ENCODE peak calls at places on chromosomes 7 and 10, in ten cellular contexts. X is heart left ventricle, J is A549, U is spleen, D is IMR-90, A is uterus, I is stomach, O is esophagus squamous epithelium, L is transverse colon, N is suprapubic skin. B is an unnamed sample.

GRCh38 chr7:7798510-7798909 is 80.1 kb upstream of the RPA3 start:
- DNase-seq in L (no peak), O (no peak), N (no peak), J (no peak), D (no peak), U (no peak), A (no peak), X (no peak), I (no peak), B (no peak)

GRCh38 chr7:30032310-30033125 is 4.3 kb downstream of the PLEKHA8 start:
- DNase-seq in U (no peak), J (no peak), D (peak), A (no peak), X (no peak), I (no peak), L (no peak), O (no peak), N (no peak), B (no peak)

GRCh38 chr7:131110294-131111080 is 217.2 kb upstream of the MKLN1 start:
- DNase-seq in I (no peak), J (no peak), A (peak), N (no peak), D (peak), U (no peak), L (peak), O (no peak), X (peak), B (peak)

GRCh38 chr7:157412021-157412443 is 75.2 kb downstream of the DNAJB6 start:
- DNase-seq in I (no peak), J (no peak), D (peak), A (no peak), X (no peak), L (no peak), U (peak), O (no peak), N (no peak), B (no peak)

GRCh38 chr7:91034459-91035368 is 229.5 kb upstream of the FZD1 start:
- DNase-seq in X (no peak), U (no peak), N (no peak), O (no peak), L (peak), A (peak), J (peak), D (peak), I (peak), B (peak)

GRCh38 chr7:8035190-8035589 is 66.6 kb downstream of the GLCCI1 start:
- DNase-seq in N (no peak), D (no peak), I (no peak), J (no peak), A (no peak), L (no peak), X (no peak), O (no peak), U (no peak), B (no peak)

GRCh38 chr10:73925539-73925938 is 14.6 kb downstream of the PLAU start:
- DNase-seq in J (no peak), X (no peak), A (no peak), U (no peak), N (no peak), D (no peak), L (no peak), O (no peak), I (no peak), B (no peak)

GRCh38 chr7:149620961-149621360 is 123.4 kb upstream of the ZNF746 start:
- DNase-seq in J (no peak), A (no peak), D (no peak), N (peak), U (peak), I (no peak), X (no peak), O (no peak), L (peak), B (no peak)

GRCh38 chr7:27192546-27193334 is 7.2 kb downstream of the HOXA13 start:
- DNase-seq in D (no peak), X (no peak), O (no peak), U (peak), A (peak), N (peak), L (peak), I (no peak), J (no peak), B (no peak)

GRCh38 chr7:95190515-95190914 is 133.8 kb downstream of the PON1 start:
- DNase-seq in I (no peak), X (no peak), J (no peak), U (no peak), N (no peak), O (no peak), L (no peak), A (no peak), D (no peak), B (no peak)

GRCh38 chr7:23184709-23185354 is 3.0 kb downstream of the NUP42 start:
- DNase-seq in X (no peak), N (no peak), J (peak), I (no peak), D (peak), A (peak), L (peak), O (no peak), U (no peak), B (peak)

GRCh38 chr7:69703099-69703498 is 104.8 kb downstream of the AUTS2 start:
- DNase-seq in L (no peak), U (no peak), N (no peak), A (no peak), D (no peak), I (no peak), J (no peak), O (no peak), X (no peak), B (no peak)

GRCh38 chr7:121167971-121168370 is 160.8 kb upstream of the WNT16 start:
- DNase-seq in N (no peak), A (no peak), X (no peak), O (no peak), U (no peak), L (no peak), J (no peak), D (peak), I (no peak), B (no peak)

GRCh38 chr7:116499168-116500070 is at the start of gene CAV2:
- DNase-seq in A (peak), N (peak), I (peak), X (peak), J (peak), U (peak), D (peak), L (peak), O (no peak), B (peak)

GRCh38 chr7:28020302-28020940 is 160.2 kb downstream of the JAZF1 start:
- DNase-seq in L (peak), U (no peak), O (no peak), A (peak), I (peak), D (peak), N (peak), J (peak), X (peak), B (peak)

GRCh38 chr10:127044191-127044590 is 139.0 kb downstream of the DOCK1 start:
- DNase-seq in X (no peak), D (no peak), I (peak), O (no peak), N (no peak), A (no peak), L (peak), U (no peak), J (no peak), B (peak)
- H3K27ac ChIP-seq in X (no peak), D (no peak), I (peak), O (peak), N (peak), A (no peak), L (no peak), U (no peak), J (no peak), B (no peak)

DNA sequence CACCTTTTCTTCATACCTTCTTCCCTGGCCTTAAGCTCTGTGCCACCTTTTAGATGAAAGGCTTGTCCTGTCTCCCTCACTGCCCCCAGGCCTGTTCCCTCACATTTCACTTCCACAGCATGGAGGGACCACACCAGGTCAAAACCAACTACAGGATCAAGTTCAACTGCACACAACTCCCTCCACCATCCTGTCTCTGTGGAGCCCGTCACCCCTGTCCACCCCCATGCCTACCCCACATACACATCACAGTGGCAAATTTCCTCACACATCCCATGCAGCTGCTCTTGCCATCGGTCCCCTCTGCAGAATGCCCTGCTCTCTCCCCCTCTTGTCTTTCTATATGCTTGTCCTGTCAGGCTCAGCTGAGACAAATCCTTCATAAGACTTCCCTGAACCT is 154.1 kb downstream of the USP6NL start:
- DNase-seq in U (no peak), J (no peak), D (no peak), X (no peak), A (no peak), N (no peak), L (no peak), I (no peak), O (no peak), B (no peak)
- TF ChIP-seq POLR2A in U (no peak), J (no peak), D (no peak), X (no peak), A (no peak), N (no peak), L (no peak), I (no peak), O (no peak), B (no peak)

DNA sequence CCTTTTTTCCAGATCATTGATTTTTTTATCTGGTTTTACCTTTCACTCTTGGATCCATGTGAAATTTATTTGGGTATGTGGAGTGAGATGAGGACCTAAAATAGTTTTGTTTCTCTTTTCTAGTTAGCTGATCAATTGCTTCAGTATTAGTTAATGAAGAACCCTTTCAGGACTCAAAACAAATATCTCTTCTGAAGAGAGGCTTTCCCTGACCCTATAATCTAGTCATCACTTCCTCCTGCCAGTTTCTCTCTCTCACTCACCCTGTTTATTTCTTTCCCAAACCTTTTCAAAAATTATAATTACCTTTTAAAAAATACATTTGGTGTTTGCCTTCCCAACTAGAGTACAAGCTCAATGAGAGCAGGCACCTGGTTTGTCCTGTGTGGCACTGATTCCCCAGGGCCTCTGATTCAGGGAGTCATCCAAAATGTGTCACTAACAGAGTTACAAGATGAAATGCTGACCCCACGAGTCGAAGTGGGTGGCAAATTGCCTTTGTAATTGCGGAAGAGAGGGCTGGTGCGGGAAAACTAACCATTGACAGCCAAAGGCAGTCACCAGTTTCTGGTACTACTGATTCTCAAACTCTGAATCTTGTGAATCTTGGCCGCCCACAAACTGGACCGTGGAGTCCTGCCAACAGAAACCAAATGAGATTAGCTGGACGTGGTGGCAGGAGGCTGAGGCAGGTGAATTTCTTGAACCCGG is 2.4 kb downstream of the TMEM140 start:
- DNase-seq in J (no peak), U (no peak), L (no peak), N (no peak), D (no peak), A (no peak), X (no peak), I (no peak), O (no peak), B (no peak)
- H3K27ac ChIP-seq in J (no peak), U (peak), L (peak), N (peak), D (no peak), A (peak), X (peak), I (peak), O (peak), B (peak)

GRCh38 chr7:106287786-106288185 is 3.0 kb upstream of the NAMPT start:
- DNase-seq in X (no peak), D (no peak), L (peak), J (no peak), N (no peak), O (no peak), I (peak), A (no peak), U (no peak), B (no peak)

GRCh38 chr7:106291247-106291646 is 6.5 kb upstream of the NAMPT start:
- DNase-seq in L (no peak), J (no peak), N (no peak), U (no peak), D (no peak), O (no peak), A (no peak), X (no peak), I (no peak), B (no peak)

GRCh38 chr7:106294334-106294733 is 9.6 kb upstream of the NAMPT start:
- DNase-seq in N (no peak), L (no peak), X (no peak), U (no peak), D (no peak), A (no peak), J (no peak), O (no peak), I (no peak), B (no peak)

GRCh38 chr7:106289848-106290247 is 5.1 kb upstream of the NAMPT start:
- DNase-seq in X (no peak), U (no peak), A (no peak), O (no peak), J (no peak), L (no peak), D (peak), I (no peak), N (no peak), B (no peak)

GRCh38 chr7:106290319-106290718 is 5.5 kb upstream of the NAMPT start:
- DNase-seq in A (no peak), N (no peak), D (no peak), U (no peak), J (no peak), L (peak), I (no peak), X (no peak), O (no peak), B (no peak)
- TF ChIP-seq POLR2A in A (no peak), N (no peak), D (no peak), U (no peak), J (no peak), L (peak), I (no peak), X (no peak), O (no peak), B (no peak)

DNA sequence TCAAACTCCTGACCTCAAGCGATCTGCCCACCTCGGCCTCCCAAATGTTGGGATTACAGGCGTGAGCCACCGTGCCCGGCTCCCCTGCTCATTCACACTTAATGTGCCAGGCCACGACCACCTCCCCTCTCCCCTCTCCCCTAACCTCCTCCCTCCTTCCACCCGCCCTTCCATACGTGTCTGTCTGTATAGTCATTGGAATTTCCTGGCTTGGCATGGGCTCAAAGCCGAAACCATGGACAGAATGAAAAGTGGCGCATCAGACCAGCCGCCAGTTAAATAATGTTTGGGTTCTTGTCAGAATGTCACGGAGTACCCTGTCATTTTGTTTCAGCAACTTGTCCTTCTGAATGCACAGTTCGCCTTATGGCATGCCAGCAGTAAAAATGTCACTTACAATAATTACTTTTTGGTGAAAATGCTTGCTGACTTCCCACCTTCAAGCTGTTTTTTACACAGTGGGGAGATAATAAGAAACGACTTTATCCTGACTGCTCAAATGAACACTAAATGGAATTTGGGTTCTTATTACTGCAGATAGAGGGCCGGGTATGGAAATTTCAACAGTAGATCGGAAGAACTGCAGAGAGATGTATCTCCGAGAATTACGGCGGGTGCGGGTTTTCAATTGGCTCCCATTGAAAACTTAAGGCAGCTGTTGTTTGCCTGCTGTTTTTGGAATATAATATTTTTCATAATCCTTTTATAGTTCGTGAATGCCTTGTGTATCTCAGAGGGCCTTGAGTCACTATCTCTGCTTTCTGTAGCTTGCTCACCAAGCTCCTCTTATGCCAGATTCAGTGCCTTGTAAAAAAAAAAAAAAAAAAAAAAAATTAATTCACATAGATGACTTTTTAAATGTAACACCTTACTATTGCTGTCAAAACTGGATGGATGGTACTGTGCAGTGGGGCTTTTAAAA is 65.5 kb upstream of the SH2B2 start:
- DNase-seq in D (peak), O (no peak), N (no peak), A (no peak), J (no peak), L (no peak), I (no peak), U (no peak), X (no peak), B (no peak)
- H3K27ac ChIP-seq in D (peak), O (no peak), N (no peak), A (no peak), J (no peak), L (no peak), I (no peak), U (no peak), X (no peak), B (no peak)

B was measured in testis.